ENCODE peak calls at places on chromosomes 5 and 9, in five cellular contexts. W is MM.1S, T is OCI-LY7, Z is neural progenitor cell, X is hepatocyte. N is an unnamed sample.

GRCh38 chr5:72151646-72152045 is 44.4 kb downstream of the MAP1B start:
- DNase-seq in T (no peak), W (no peak), X (no peak), Z (no peak), N (no peak)

GRCh38 chr5:19739691-19740090 is 248.3 kb downstream of the CDH18 start:
- DNase-seq in Z (peak), W (no peak), T (no peak), X (no peak), N (peak)

GRCh38 chr9:101376117-101376866 is 8.5 kb downstream of the BAAT start:
- DNase-seq in Z (no peak), W (no peak), T (no peak), X (no peak), N (no peak)

GRCh38 chr5:130055572-130055971 is 151.3 kb downstream of the CHSY3 start:
- DNase-seq in T (no peak), X (no peak), Z (no peak), W (no peak), N (no peak)

GRCh38 chr5:64229163-64229774 is 63.6 kb downstream of the RNF180 start:
- DNase-seq in X (peak), T (peak), W (peak), Z (peak), N (peak)

GRCh38 chr9:124841422-124841821 is 11.8 kb upstream of the WDR38 start:
- DNase-seq in Z (no peak), X (no peak), T (no peak), W (no peak), N (no peak)

GRCh38 chr5:107376546-107377276 is 294.0 kb downstream of the EFNA5 start:
- DNase-seq in W (no peak), Z (no peak), T (no peak), X (no peak), N (no peak)

GRCh38 chr5:127564002-127564769 is 46.7 kb downstream of the PRRC1 start:
- DNase-seq in W (peak), X (peak), T (peak), Z (peak), N (peak)

GRCh38 chr9:101736723-101737122 is 1.7 kb downstream of the GRIN3A start:
- DNase-seq in X (peak), W (no peak), Z (peak), T (no peak), N (peak)

GRCh38 chr9:134687556-134687955 is 46.0 kb downstream of the COL5A1 start:
- DNase-seq in W (no peak), T (no peak), X (no peak), Z (no peak), N (no peak)

GRCh38 chr9:12847591-12847990 is 72.8 kb downstream of the LURAP1L start:
- DNase-seq in T (no peak), W (no peak), X (no peak), Z (no peak), N (no peak)

GRCh38 chr5:111227805-111228204 is 3.6 kb downstream of the CAMK4 start:
- DNase-seq in X (peak), W (no peak), T (peak), Z (no peak), N (peak)

GRCh38 chr9:115593587-115594091 is 475.7 kb upstream of the TNC start:
- DNase-seq in W (peak), T (peak), X (peak), Z (peak), N (peak)

GRCh38 chr9:136858452-136858843 is 6.3 kb downstream of the MAMDC4 start:
- DNase-seq in W (no peak), X (no peak), Z (no peak), T (no peak), N (no peak)

GRCh38 chr5:113000466-113000865 is 23.9 kb downstream of the DCP2 start:
- DNase-seq in W (no peak), Z (no peak), X (no peak), T (no peak), N (peak)

GRCh38 chr5:151153766-151154272 is 3.8 kb downstream of the ANXA6 start:
- DNase-seq in W (no peak), X (no peak), T (no peak), Z (no peak), N (no peak)

GRCh38 chr5:151766975-151767374 is 4.8 kb upstream of the G3BP1 start:
- DNase-seq in T (no peak), X (no peak), W (no peak), Z (no peak), N (no peak)

GRCh38 chr5:133322743-133323142 is 270.9 kb downstream of the HSPA4 start:
- DNase-seq in T (no peak), Z (no peak), X (no peak), W (no peak), N (no peak)
- TF ChIP-seq EZH2phosphoT487 in T (no peak), Z (no peak), X (no peak), W (no peak), N (no peak)

GRCh38 chr5:38638656-38639055 is 82.2 kb upstream of the LIFR start:
- DNase-seq in T (no peak), W (no peak), Z (no peak), X (no peak), N (no peak)

GRCh38 chr5:38634961-38635369 is 78.5 kb upstream of the LIFR start:
- DNase-seq in W (no peak), T (no peak), Z (no peak), X (peak), N (no peak)

GRCh38 chr5:38639377-38640011 is 83.0 kb upstream of the LIFR start:
- DNase-seq in W (no peak), T (no peak), X (no peak), Z (no peak), N (no peak)

GRCh38 chr5:38633505-38633904 is 77.1 kb upstream of the LIFR start:
- DNase-seq in Z (no peak), T (no peak), X (no peak), W (no peak), N (no peak)

DNA sequence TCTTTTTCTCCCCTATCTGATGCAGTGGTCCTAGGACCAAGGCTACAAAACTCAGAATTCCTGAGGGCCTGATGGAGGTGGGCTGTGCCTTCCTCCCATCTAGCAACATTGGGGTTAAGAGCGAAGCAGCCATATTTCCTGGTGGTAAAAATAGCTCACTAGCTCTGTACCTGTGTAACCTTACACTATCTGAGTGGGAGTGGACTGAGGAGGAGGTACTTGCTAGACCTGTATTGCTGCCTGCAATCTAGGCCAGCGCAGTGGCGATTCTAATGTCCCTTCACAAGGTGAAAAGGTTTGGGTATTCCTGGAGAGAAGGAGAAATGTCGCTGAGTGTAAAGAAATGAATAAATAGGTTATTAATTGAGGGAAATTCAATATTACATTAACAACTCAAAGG is 80.2 kb upstream of the LIFR start:
- DNase-seq in Z (no peak), T (no peak), X (peak), W (no peak), N (peak)
- TF ChIP-seq CTCF in Z (no peak), T (no peak), X (no peak), W (no peak), N (no peak)

GRCh38 chr9:744790-745456 is 96.6 kb upstream of the DMRT1 start:
- DNase-seq in W (no peak), X (no peak), Z (no peak), T (no peak), N (no peak)
- H3K4me2 ChIP-seq in W (no peak), X (no peak), Z (no peak), T (no peak), N (no peak)

GRCh38 chr5:62585751-62586150 is 7.1 kb downstream of the LRRC70 start:
- DNase-seq in T (no peak), Z (no peak), X (no peak), W (peak), N (no peak)

GRCh38 chr5:62585306-62585705 is 6.7 kb downstream of the LRRC70 start:
- DNase-seq in W (no peak), Z (no peak), T (no peak), X (no peak), N (no peak)

GRCh38 chr5:62588668-62589067 is 10.0 kb downstream of the LRRC70 start:
- DNase-seq in Z (no peak), X (no peak), T (no peak), W (no peak), N (no peak)

GRCh38 chr5:62589504-62589903 is 10.9 kb downstream of the LRRC70 start:
- DNase-seq in Z (no peak), X (no peak), W (no peak), T (no peak), N (peak)

GRCh38 chr5:62587737-62588136 is 9.1 kb downstream of the LRRC70 start:
- DNase-seq in Z (no peak), T (no peak), W (peak), X (no peak), N (no peak)
- TF ChIP-seq EZH2phosphoT487 in Z (no peak), T (no peak), W (no peak), X (no peak), N (no peak)

GRCh38 chr5:119336846-119337564 is 18.8 kb upstream of the TNFAIP8 start:
- DNase-seq in T (no peak), W (no peak), X (no peak), Z (no peak), N (no peak)

GRCh38 chr5:119335261-119335677 is 20.6 kb upstream of the TNFAIP8 start:
- DNase-seq in T (no peak), Z (no peak), W (peak), X (no peak), N (no peak)

GRCh38 chr5:119333421-119333851 is 22.4 kb upstream of the TNFAIP8 start:
- DNase-seq in T (no peak), Z (no peak), X (no peak), W (peak), N (no peak)

GRCh38 chr5:119338326-119338957 is 17.4 kb upstream of the TNFAIP8 start:
- DNase-seq in Z (no peak), X (no peak), T (no peak), W (no peak), N (no peak)

GRCh38 chr5:119336262-119336661 is 19.6 kb upstream of the TNFAIP8 start:
- DNase-seq in T (peak), Z (no peak), X (no peak), W (peak), N (no peak)
- TF ChIP-seq CTCF in T (peak), Z (no peak), X (no peak), W (peak), N (no peak)

GRCh38 chr9:4987996-4988421 is 2.9 kb downstream of the JAK2 start:
- DNase-seq in W (peak), T (peak), X (peak), Z (peak), N (peak)
- H3K4me2 ChIP-seq in W (no peak), T (peak), X (peak), Z (no peak), N (peak)

GRCh38 chr5:52428977-52429474 is 358.7 kb upstream of the ITGA1 start:
- DNase-seq in T (no peak), X (no peak), W (no peak), Z (no peak), N (no peak)

GRCh38 chr5:52427615-52428014 is 360.1 kb upstream of the ITGA1 start:
- DNase-seq in X (no peak), W (no peak), Z (no peak), T (no peak), N (no peak)
- TF ChIP-seq EZH2phosphoT487 in X (no peak), W (no peak), Z (no peak), T (no peak), N (no peak)

GRCh38 chr5:96729156-96729555 is 67.0 kb downstream of the CAST start:
- DNase-seq in X (no peak), T (no peak), W (no peak), Z (no peak), N (peak)
- TF ChIP-seq CTCF in X (peak), T (peak), W (peak), Z (no peak), N (peak)

N was measured in PC-3.